ENCODE peak calls at places on chromosome 19, in seven cellular contexts. W is fibroblast of the conjunctiva, D is EH, L is testis, B is Caki2, Y is mucosa of descending colon, G is ureter. V is an unnamed sample.
A peak's percentile ranks its signal among the peaks of the same experiment; 100 is the strongest.

GRCh38 chr19:40822161-40822560 is 23.2 kb downstream of the EGLN2 start:
- DNase-seq in G (peak; percentile 43), Y (no peak), D (no peak), W (no peak), B (no peak), L (peak; percentile 14), V (no peak)

GRCh38 chr19:22515435-22515834 is 93.3 kb upstream of the ZNF98 start:
- DNase-seq in B (no peak), Y (no peak), G (no peak), D (no peak), L (no peak), W (no peak), V (no peak)

GRCh38 chr19:17020823-17021222 is 5.8 kb downstream of the CPAMD8 start:
- DNase-seq in D (no peak), Y (no peak), L (peak; percentile 47), W (no peak), B (peak; percentile 41), G (no peak), V (no peak)

GRCh38 chr19:33438016-33438671 is 64.6 kb downstream of the CEBPG start:
- DNase-seq in G (no peak), Y (no peak), W (no peak), B (no peak), D (peak; percentile 35), L (peak; percentile 64), V (no peak)

GRCh38 chr19:2288743-2289713 is 7.1 kb upstream of the PEAK3 start:
- DNase-seq in Y (no peak), W (no peak), D (no peak), G (no peak), B (no peak), L (no peak), V (no peak)

GRCh38 chr19:38690832-38691231 is 43.4 kb downstream of the ACTN4 start:
- DNase-seq in Y (no peak), L (no peak), B (no peak), D (peak; percentile 31), G (no peak), W (no peak), V (no peak)

GRCh38 chr19:58450836-58451357 is 525 bp upstream of the ZNF324B start:
- DNase-seq in W (no peak), G (peak; percentile 54), D (no peak), L (no peak), B (no peak), Y (peak; percentile 73), V (no peak)

GRCh38 chr19:32464279-32464678 is 58.7 kb downstream of the DPY19L3 start:
- DNase-seq in L (no peak), D (peak; percentile 21), B (no peak), G (no peak), W (peak; percentile 6), Y (no peak), V (no peak)

GRCh38 chr19:38773469-38774177 is at the start of gene LGALS7:
- DNase-seq in B (no peak), L (no peak), D (no peak), W (no peak), Y (no peak), G (no peak), V (no peak)

GRCh38 chr19:32392142-32392541 is 13.4 kb upstream of the DPY19L3 start:
- DNase-seq in G (no peak), B (no peak), W (no peak), L (no peak), D (no peak), Y (no peak), V (no peak)

GRCh38 chr19:10107254-10107653 is 1.1 kb downstream of the PPAN start:
- DNase-seq in L (no peak), G (no peak), W (no peak), D (no peak), Y (no peak), B (no peak), V (no peak)

GRCh38 chr19:44447864-44448674 is at the start of gene ZNF229:
- DNase-seq in W (peak; percentile 81), L (peak; percentile 98), B (peak; percentile 92), G (peak; percentile 87), D (peak; percentile 92), Y (peak; percentile 94), V (peak; percentile 89)

GRCh38 chr19:730382-730668 is 20.6 kb upstream of the MISP start:
- DNase-seq in W (no peak), Y (no peak), G (no peak), B (no peak), L (no peak), D (no peak), V (no peak)

GRCh38 chr19:55640577-55641375 is at the start of gene ZNF580:
- DNase-seq in L (peak; percentile 61), D (peak; percentile 81), Y (peak; percentile 59), B (peak; percentile 88), G (peak; percentile 76), W (peak; percentile 61), V (peak; percentile 92)

GRCh38 chr19:42149447-42150202 is 17.4 kb upstream of the POU2F2 start:
- DNase-seq in W (no peak), Y (no peak), B (no peak), L (no peak), G (no peak), D (no peak), V (no peak)

GRCh38 chr19:42175952-42176648 is 41.4 kb downstream of the DEDD2 start:
- DNase-seq in B (no peak), L (peak; percentile 21), G (no peak), Y (no peak), W (no peak), D (peak; percentile 45), V (no peak)

GRCh38 chr19:30029721-30030510 is 87.9 kb downstream of the URI1 start:
- DNase-seq in Y (no peak), D (peak; percentile 94), L (no peak), B (no peak), W (peak; percentile 8), G (no peak), V (no peak)

GRCh38 chr19:18321729-18322091 is 1.2 kb downstream of the LSM4 start:
- DNase-seq in G (no peak), Y (no peak), L (no peak), B (no peak), W (no peak), D (peak; percentile 9), V (no peak)

V was measured in osteocyte.